ENCODE peak calls at places on chromosome 20, in six cellular contexts. Y is T-helper 17 cell, Q is psoas muscle, M is nephron progenitor cell, P is B cell, Z is DMS79 treated with DMSO at 0.1 percent for 48 hours. D is an unnamed sample.

GRCh38 chr20:24227600-24227999 is 239.0 kb upstream of the GGTLC1 start:
- DNase-seq in Y (no peak), M (no peak), Z (no peak), P (no peak), Q (no peak), D (no peak)

GRCh38 chr20:51276331-51276730 is 253.4 kb upstream of the KCNG1 start:
- DNase-seq in M (no peak), P (no peak), Z (no peak), Q (no peak), Y (no peak), D (no peak)

GRCh38 chr20:34711813-34712430 is 7.8 kb downstream of the TP53INP2 start:
- DNase-seq in P (no peak), M (no peak), Z (no peak), Q (no peak), Y (no peak), D (no peak)

GRCh38 chr20:41978875-41979274 is 360.7 kb upstream of the CHD6 start:
- DNase-seq in Y (no peak), Q (no peak), M (no peak), Z (no peak), P (no peak), D (no peak)

GRCh38 chr20:61526907-61527306 is 274.8 kb downstream of the CDH4 start:
- DNase-seq in Y (no peak), Q (no peak), P (no peak), Z (no peak), M (no peak), D (no peak)

GRCh38 chr20:49287555-49288249 is 9.8 kb upstream of the ZNFX1 start:
- DNase-seq in Q (no peak), Z (no peak), M (no peak), P (no peak), Y (no peak), D (peak)

GRCh38 chr20:3330046-3330741 is 77.3 kb downstream of the DNAAF9 start:
- DNase-seq in Y (no peak), P (no peak), M (no peak), Z (no peak), Q (no peak), D (no peak)

GRCh38 chr20:31630187-31630790 is 7.4 kb upstream of the COX4I2 start:
- DNase-seq in P (no peak), Z (no peak), M (no peak), Q (no peak), Y (no peak), D (peak)

GRCh38 chr20:35002426-35003210 is 47.0 kb downstream of the MYH7B start:
- DNase-seq in Z (no peak), Y (no peak), M (no peak), P (peak), Q (no peak), D (no peak)

GRCh38 chr20:11891827-11892521 is 25.7 kb upstream of the BTBD3 start:
- DNase-seq in Z (peak), P (peak), M (peak), Q (no peak), Y (no peak), D (peak)

GRCh38 chr20:35739294-35740163 is 2.5 kb downstream of the RBM39 start:
- DNase-seq in M (no peak), P (no peak), Z (no peak), Y (no peak), Q (no peak), D (peak)

GRCh38 chr20:6765469-6766058 is 1.9 kb upstream of the BMP2 start:
- DNase-seq in P (peak), M (no peak), Y (no peak), Z (peak), Q (no peak), D (peak)

GRCh38 chr20:47727170-47727880 is 58.0 kb downstream of the SULF2 start:
- DNase-seq in M (no peak), Q (peak), Y (peak), P (peak), Z (no peak), D (no peak)

GRCh38 chr20:24718696-24719095 is 230.4 kb upstream of the CST7 start:
- DNase-seq in M (no peak), Z (peak), Q (no peak), Y (no peak), P (no peak), D (no peak)

GRCh38 chr20:694496-694895 is 18.9 kb upstream of the SCRT2 start:
- DNase-seq in Q (no peak), M (no peak), Z (no peak), P (no peak), Y (no peak), D (no peak)

GRCh38 chr20:5687884-5688283 is 62.3 kb upstream of the SHLD1 start:
- DNase-seq in Z (no peak), P (no peak), Y (no peak), M (no peak), Q (no peak), D (no peak)

GRCh38 chr20:35870541-35871307 is 83.6 kb downstream of the SCAND1 start:
- DNase-seq in Q (no peak), Y (no peak), M (no peak), P (no peak), Z (no peak), D (no peak)

GRCh38 chr20:9040874-9041524 is 27.9 kb upstream of the PLCB4 start:
- DNase-seq in P (no peak), M (no peak), Q (no peak), Y (no peak), Z (no peak), D (no peak)

GRCh38 chr20:24698706-24699206 is 229.3 kb downstream of the SYNDIG1 start:
- DNase-seq in P (no peak), Y (no peak), Z (no peak), M (no peak), Q (no peak), D (no peak)

GRCh38 chr20:38937978-38938473 is 11.8 kb downstream of the FAM83D start:
- DNase-seq in Y (no peak), Q (no peak), Z (no peak), M (no peak), P (no peak), D (no peak)

GRCh38 chr20:63453029-63453523 is 19.4 kb downstream of the KCNQ2 start:
- DNase-seq in P (no peak), Q (no peak), Y (no peak), Z (no peak), M (no peak), D (no peak)

GRCh38 chr20:25285856-25286798 is 38.2 kb downstream of the PYGB start:
- DNase-seq in M (no peak), Z (no peak), Y (no peak), Q (peak), P (no peak), D (no peak)

GRCh38 chr20:58515240-58516212 is at the start of gene APCDD1L:
- DNase-seq in Y (no peak), P (no peak), Q (no peak), M (peak), Z (no peak), D (peak)

GRCh38 chr20:41686961-41687360 is 68.8 kb upstream of the CHD6 start:
- DNase-seq in M (no peak), Z (no peak), P (no peak), Q (no peak), Y (no peak), D (no peak)

GRCh38 chr20:64161595-64162238 is 2.5 kb upstream of the MYT1 start:
- DNase-seq in Y (no peak), P (no peak), Z (peak), Q (no peak), M (peak), D (no peak)

GRCh38 chr20:19784511-19785172 is 26.6 kb downstream of the RIN2 start:
- DNase-seq in P (peak), Y (no peak), Z (peak), Q (peak), M (peak), D (peak)

GRCh38 chr20:63808145-63808724 is 22.8 kb downstream of the ZBTB46 start:
- DNase-seq in Y (no peak), Q (no peak), M (no peak), P (peak), Z (no peak), D (no peak)

GRCh38 chr20:43751167-43752050 is 24.6 kb upstream of the GTSF1L start:
- DNase-seq in Z (no peak), M (no peak), Y (no peak), Q (no peak), P (no peak), D (peak)

GRCh38 chr20:22352019-22352418 is 232.4 kb downstream of the FOXA2 start:
- DNase-seq in M (no peak), Z (no peak), Q (no peak), P (no peak), Y (no peak), D (no peak)

GRCh38 chr20:61535536-61535935 is 283.5 kb downstream of the CDH4 start:
- DNase-seq in M (no peak), P (no peak), Q (no peak), Y (no peak), Z (no peak), D (no peak)

GRCh38 chr20:63822276-63822696 is 8.8 kb downstream of the ZBTB46 start:
- DNase-seq in Z (no peak), Y (no peak), Q (no peak), P (no peak), M (no peak), D (no peak)

GRCh38 chr20:1535420-1536175 is 21.9 kb downstream of the SIRPD start:
- DNase-seq in Y (no peak), Q (no peak), Z (no peak), M (no peak), P (peak), D (no peak)

GRCh38 chr20:50624351-50625016 is 66.9 kb downstream of the RIPOR3 start:
- DNase-seq in Q (no peak), Z (peak), Y (no peak), P (no peak), M (no peak), D (no peak)

GRCh38 chr20:3707508-3707899 is 4.9 kb downstream of the SIGLEC1 start:
- DNase-seq in P (no peak), Z (no peak), Y (no peak), Q (peak), M (no peak), D (no peak)

GRCh38 chr20:59776626-59777320 is 156.7 kb downstream of the SYCP2 start:
- DNase-seq in Y (no peak), Q (no peak), M (no peak), P (no peak), Z (no peak), D (no peak)

GRCh38 chr20:50750145-50750671 is 18.8 kb downstream of the PARD6B start:
- DNase-seq in Y (no peak), Z (no peak), M (no peak), P (no peak), Q (no peak), D (no peak)

D was measured in RCC 7860.